ENCODE peak calls at places on chromosome 15, in seven cellular contexts. E is natural killer cell; K is hepatic stellate cell; H is mammary epithelial cell; G is cardiac muscle cell; B is fibroblast of pulmonary artery; V is stimulated activated naive CD8-positive, alpha-beta T cell treated with anti-CD3 and anti-CD28 coated beads, Interleukin-15, amount 100 ng/mL, for 72 hours. T is an unnamed sample.

GRCh38 chr15:91186892-91187644 is 87.0 kb downstream of the SV2B start:
- DNase-seq in E (no peak), H (peak), V (no peak), B (peak), G (peak), K (no peak), T (peak)

GRCh38 chr15:62528505-62528904 is 363.4 kb upstream of the C2CD4B start:
- DNase-seq in H (no peak), V (no peak), E (no peak), K (no peak), G (no peak), B (no peak), T (no peak)

GRCh38 chr15:72472907-72473669 is 1.0 kb upstream of the ARIH1 start:
- DNase-seq in E (no peak), V (no peak), H (peak), G (no peak), B (peak), K (no peak), T (peak)

GRCh38 chr15:43777293-43777819 is 590 bp upstream of the ELL3 start:
- DNase-seq in K (peak), V (peak), B (peak), H (no peak), E (peak), G (peak), T (peak)

GRCh38 chr15:48373855-48374421 is 42.7 kb downstream of the DUT start:
- DNase-seq in V (no peak), G (no peak), K (no peak), E (no peak), B (peak), H (peak), T (no peak)

GRCh38 chr15:45349671-45350070 is 28.7 kb downstream of the GATM start:
- DNase-seq in B (no peak), E (no peak), H (no peak), K (no peak), G (no peak), V (no peak), T (no peak)

GRCh38 chr15:90851114-90851513 is 17.3 kb upstream of the FURIN start:
- DNase-seq in E (no peak), H (no peak), G (no peak), V (peak), B (no peak), K (no peak), T (no peak)

GRCh38 chr15:63940956-63941620 is 105.2 kb downstream of the DAPK2 start:
- DNase-seq in E (no peak), V (no peak), G (no peak), H (no peak), K (no peak), B (no peak), T (no peak)

GRCh38 chr15:80562846-80563245 is 132.3 kb upstream of the ABHD17C start:
- DNase-seq in G (no peak), B (no peak), V (no peak), K (no peak), E (no peak), H (no peak), T (no peak)

GRCh38 chr15:98311566-98312188 is 336.7 kb upstream of the IGF1R start:
- DNase-seq in K (peak), V (peak), G (peak), B (peak), H (peak), E (peak), T (peak)

GRCh38 chr15:101026686-101027272 is 107.6 kb downstream of the LRRK1 start:
- DNase-seq in K (no peak), G (no peak), B (no peak), V (no peak), H (no peak), E (peak), T (no peak)

GRCh38 chr15:77042245-77042644 is 28.7 kb downstream of the TSPAN3 start:
- DNase-seq in G (no peak), E (no peak), H (no peak), B (no peak), V (no peak), K (no peak), T (no peak)

GRCh38 chr15:52148409-52148808 is 35.8 kb upstream of the BCL2L10 start:
- DNase-seq in V (no peak), H (no peak), K (no peak), B (no peak), G (no peak), E (no peak), T (no peak)

GRCh38 chr15:98860647-98861041 is 146.9 kb downstream of the PGPEP1L start:
- DNase-seq in G (no peak), H (no peak), V (no peak), E (no peak), K (no peak), B (no peak), T (no peak)

GRCh38 chr15:88450125-88450798 is 16.9 kb downstream of the MRPL46 start:
- DNase-seq in G (peak), K (peak), B (peak), V (peak), E (peak), H (peak), T (peak)

GRCh38 chr15:79034284-79034683 is 56.3 kb downstream of the RASGRF1 start:
- DNase-seq in V (no peak), H (no peak), B (no peak), G (no peak), K (no peak), E (no peak), T (no peak)

GRCh38 chr15:69760263-69760855 is 307.7 kb downstream of the RPLP1 start:
- DNase-seq in G (no peak), B (peak), H (no peak), V (peak), K (no peak), E (no peak), T (no peak)

GRCh38 chr15:51494411-51495314 is 127.9 kb downstream of the DMXL2 start:
- DNase-seq in E (no peak), V (no peak), B (peak), G (no peak), H (peak), K (peak), T (no peak)

GRCh38 chr15:76235186-76235826 is 76.0 kb downstream of the ETFA start:
- DNase-seq in E (no peak), K (peak), V (no peak), H (peak), G (peak), B (peak), T (no peak)

GRCh38 chr15:88954431-88955277 is 41.5 kb upstream of the MFGE8 start:
- DNase-seq in B (peak), H (no peak), V (no peak), G (peak), K (peak), E (no peak), T (no peak)

GRCh38 chr15:26177816-26178215 is 314.7 kb upstream of the ATP10A start:
- DNase-seq in G (no peak), B (no peak), V (no peak), H (no peak), E (no peak), K (no peak), T (no peak)

GRCh38 chr15:33068531-33068990 is 126.0 kb downstream of the FMN1 start:
- DNase-seq in H (peak), E (no peak), B (no peak), K (no peak), G (no peak), V (no peak), T (no peak)

GRCh38 chr15:45802140-45802539 is 167.3 kb downstream of the SQOR start:
- DNase-seq in V (no peak), G (no peak), H (no peak), B (no peak), K (no peak), E (no peak), T (no peak)

GRCh38 chr15:92226020-92226612 is 167.6 kb upstream of the ST8SIA2 start:
- DNase-seq in K (no peak), G (peak), B (peak), V (peak), H (peak), E (no peak), T (no peak)

GRCh38 chr15:62572797-62573196 is 407.7 kb upstream of the C2CD4B start:
- DNase-seq in K (no peak), G (no peak), E (no peak), B (no peak), H (no peak), V (no peak), T (no peak)

GRCh38 chr15:80875568-80875967 is 96.4 kb downstream of the CEMIP start:
- DNase-seq in K (no peak), B (peak), E (no peak), V (no peak), H (no peak), G (no peak), T (no peak)

GRCh38 chr15:58441376-58442070 is 9.7 kb downstream of the LIPC start:
- DNase-seq in G (no peak), B (peak), K (peak), E (no peak), V (no peak), H (peak), T (no peak)

GRCh38 chr15:87752250-87752951 is 504.1 kb downstream of the NTRK3 start:
- DNase-seq in V (no peak), H (peak), E (no peak), G (no peak), B (peak), K (peak), T (no peak)

GRCh38 chr15:28935316-28935715 is 49.5 kb downstream of the APBA2 start:
- DNase-seq in G (peak), E (peak), K (no peak), B (peak), H (no peak), V (peak), T (no peak)

GRCh38 chr15:88897456-88898194 is 2.3 kb upstream of the HAPLN3 start:
- DNase-seq in V (peak), E (no peak), G (peak), K (peak), B (peak), H (peak), T (no peak)

T was measured in neuronal stem cell.